ENCODE peak calls at places on chromosomes 16 and 17, in ten cellular contexts. F is brain microvascular endothelial cell; U is stimulated activated CD4-positive, alpha-beta T cell treated with anti-CD3 and anti-CD28 coated beads, Interleukin-2, amount 100 ng/mL, for 24 hours; G is GM10248; O is HFFc6; M is AG09319; Z is amniotic stem cell; S is activated naive CD8-positive, alpha-beta T cell treated with anti-CD3 and anti-CD28 coated beads, Interleukin-2, amount 50 U/mL, for 16 hours; Y is fibroblast of the conjunctiva; D is left lung. W is an unnamed sample.
A peak's percentile ranks its signal among the peaks of the same experiment; 100 is the strongest.

GRCh38 chr16:55408656-55409055 is 70.3 kb upstream of the MMP2 start:
- DNase-seq in O (no peak), S (no peak), Z (no peak), U (no peak), F (no peak), M (no peak), G (no peak), Y (no peak), D (no peak), W (no peak)

GRCh38 chr17:6492892-6493674 is 48.8 kb downstream of the PIMREG start:
- DNase-seq in U (no peak), S (no peak), M (no peak), D (no peak), O (no peak), Z (no peak), F (no peak), G (no peak), Y (no peak), W (no peak)

GRCh38 chr16:72256398-72257048 is 84.6 kb upstream of the PMFBP1 start:
- DNase-seq in Y (peak; percentile 53), G (no peak), M (peak; percentile 15), S (no peak), O (peak; percentile 85), Z (peak; percentile 29), D (no peak), U (no peak), F (peak; percentile 27), W (no peak)

GRCh38 chr16:85990861-85991301 is 91.9 kb downstream of the IRF8 start:
- DNase-seq in O (no peak), M (no peak), G (no peak), Z (no peak), S (no peak), D (no peak), Y (no peak), F (no peak), U (no peak), W (no peak)

GRCh38 chr17:15944720-15945492 is at the start of gene ADORA2B:
- DNase-seq in Y (peak; percentile 28), S (no peak), M (no peak), D (peak; percentile 94), Z (peak; percentile 10), U (peak; percentile 58), F (peak; percentile 60), O (peak; percentile 17), G (peak; percentile 72), W (peak; percentile 87)

GRCh38 chr17:74296548-74296936 is 22.5 kb downstream of the DNAI2 start:
- DNase-seq in M (peak; percentile 8), F (peak; percentile 51), Z (no peak), G (no peak), U (no peak), S (no peak), D (peak; percentile 54), Y (peak; percentile 31), O (peak; percentile 26), W (peak; percentile 17)

GRCh38 chr16:82280867-82281266 is 110.8 kb upstream of the MPHOSPH6 start:
- DNase-seq in U (no peak), Z (no peak), D (no peak), G (no peak), O (no peak), Y (no peak), M (no peak), S (no peak), F (no peak), W (no peak)

GRCh38 chr16:85296859-85297698 is 184.8 kb upstream of the CIBAR2 start:
- DNase-seq in G (peak; percentile 75), F (no peak), U (peak; percentile 66), O (peak; percentile 18), Z (no peak), Y (no peak), S (peak; percentile 24), M (no peak), D (no peak), W (peak; percentile 30)

GRCh38 chr17:39177256-39177655 is 11.3 kb upstream of the ARL5C start:
- DNase-seq in U (no peak), Y (no peak), G (no peak), M (no peak), S (no peak), Z (no peak), D (no peak), F (no peak), O (no peak), W (no peak)

GRCh38 chr17:13862341-13862740 is 207.0 kb upstream of the COX10 start:
- DNase-seq in D (no peak), Z (no peak), F (no peak), Y (no peak), U (no peak), M (no peak), O (no peak), S (no peak), G (no peak), W (no peak)

GRCh38 chr17:10021239-10021638 is 116.2 kb upstream of the RCVRN start:
- DNase-seq in U (no peak), Z (no peak), D (peak; percentile 87), O (no peak), G (no peak), F (no peak), S (no peak), M (no peak), Y (no peak), W (no peak)

GRCh38 chr17:11935734-11936406 is 61.4 kb downstream of the ZNF18 start:
- DNase-seq in S (no peak), G (no peak), D (no peak), F (peak; percentile 18), O (peak; percentile 28), M (no peak), Y (peak; percentile 10), Z (no peak), U (no peak), W (peak; percentile 65)

GRCh38 chr16:35841632-35842031 is 2382.2 kb downstream of the TP53TG3F start:
- DNase-seq in O (no peak), S (no peak), M (no peak), G (no peak), F (no peak), U (no peak), D (no peak), Z (no peak), Y (no peak), W (no peak)

GRCh38 chr16:75114946-75115825 is 1.4 kb downstream of the LDHD start:
- DNase-seq in S (no peak), M (no peak), U (no peak), G (no peak), D (peak; percentile 60), O (no peak), Z (no peak), F (no peak), Y (no peak), W (no peak)

GRCh38 chr16:72952404-72953301 is 95.3 kb downstream of the ZFHX3 start:
- DNase-seq in Z (peak; percentile 19), O (peak; percentile 82), D (no peak), U (no peak), S (no peak), G (no peak), F (peak; percentile 94), M (no peak), Y (no peak), W (no peak)

GRCh38 chr17:12627177-12627629 is 38.5 kb upstream of the MYOCD start:
- DNase-seq in Z (peak; percentile 94), D (no peak), U (no peak), F (peak; percentile 100), S (no peak), Y (peak; percentile 55), M (peak; percentile 61), G (no peak), O (peak; percentile 98), W (no peak)

GRCh38 chr16:68128577-68129305 is 43.6 kb downstream of the NFATC3 start:
- DNase-seq in U (no peak), G (no peak), D (no peak), F (peak; percentile 48), S (no peak), O (no peak), Z (no peak), Y (no peak), M (peak; percentile 11), W (no peak)

GRCh38 chr17:46097497-46097896 is 95.7 kb downstream of the KANSL1 start:
- DNase-seq in F (peak; percentile 33), O (no peak), Y (no peak), M (no peak), Z (no peak), D (no peak), U (no peak), G (no peak), S (no peak), W (no peak)

GRCh38 chr17:69882281-69882680 is 192.7 kb upstream of the KCNJ16 start:
- DNase-seq in D (no peak), G (no peak), Z (no peak), M (no peak), F (no peak), U (no peak), O (no peak), S (no peak), Y (no peak), W (no peak)

GRCh38 chr16:57999366-57999970 is 1.0 kb downstream of the ZNF319 start:
- DNase-seq in G (no peak), Z (no peak), S (no peak), O (no peak), U (peak; percentile 45), M (no peak), D (no peak), F (no peak), Y (no peak), W (peak; percentile 38)